ENCODE peak calls at places on chromosomes 16 and 17, in eight cellular contexts. Q is SK-N-SH, K is HCT116, X is GM12878, A is endothelial cell of umbilical vein, S is K562, Z is H1, E is HepG2. G is an unnamed sample.

GRCh38 chr16:2145843-2146242 is 2.6 kb upstream of the RAB26 start:
- DNase-seq in K (no peak), Z (no peak), S (no peak), X (no peak), Q (no peak), E (no peak), A (no peak), G (no peak)

GRCh38 chr17:29909604-29910003 is 20.4 kb downstream of the SSH2 start:
- DNase-seq in E (no peak), Q (no peak), Z (no peak), X (no peak), K (no peak), A (no peak), S (no peak), G (no peak)

GRCh38 chr17:45127583-45128300 is 4.6 kb downstream of the PLCD3 start:
- DNase-seq in Z (no peak), Q (no peak), X (no peak), A (peak; percentile 73), S (no peak), E (peak; percentile 85), K (no peak), G (no peak)

GRCh38 chr17:66829883-66830282 is 5.0 kb upstream of the CACNG5 start:
- DNase-seq in X (no peak), A (no peak), K (no peak), Q (no peak), S (no peak), Z (no peak), E (no peak), G (no peak)

GRCh38 chr16:54153240-54153934 is 133.2 kb downstream of the IRX3 start:
- DNase-seq in E (no peak), A (no peak), Z (no peak), S (no peak), X (no peak), K (no peak), Q (no peak), G (no peak)

GRCh38 chr17:20267459-20267842 is 199.9 kb downstream of the LGALS9B start:
- DNase-seq in X (peak; percentile 4), S (no peak), E (no peak), A (peak; percentile 8), K (no peak), Z (no peak), Q (no peak), G (no peak)

GRCh38 chr17:40456396-40456951 is 13.2 kb downstream of the IGFBP4 start:
- DNase-seq in X (no peak), Z (no peak), Q (no peak), S (no peak), E (no peak), K (no peak), A (no peak), G (no peak)

GRCh38 chr16:82055728-82056549 is 20.9 kb downstream of the HSD17B2 start:
- DNase-seq in Z (no peak), S (no peak), Q (no peak), K (no peak), X (no peak), A (no peak), E (peak; percentile 86), G (no peak)

GRCh38 chr17:18963126-18964017 is 11.4 kb downstream of the SLC5A10 start:
- DNase-seq in Z (no peak), Q (no peak), K (no peak), S (no peak), E (no peak), X (no peak), A (no peak), G (no peak)

GRCh38 chr16:88790312-88791150 is 5.5 kb upstream of the PIEZO1 start:
- DNase-seq in A (no peak), E (no peak), Q (no peak), X (no peak), S (peak; percentile 77), Z (no peak), K (no peak), G (no peak)

GRCh38 chr17:76556759-76557367 is 17.0 kb downstream of the PRCD start:
- DNase-seq in S (no peak), E (peak; percentile 53), Q (no peak), A (no peak), X (no peak), Z (no peak), K (no peak), G (no peak)

GRCh38 chr16:58499615-58500328 is at the start of gene NDRG4:
- DNase-seq in Z (peak; percentile 73), X (no peak), S (peak; percentile 76), Q (peak; percentile 93), A (peak; percentile 56), E (peak; percentile 81), K (peak; percentile 83), G (no peak)

GRCh38 chr17:9568957-9569588 is 6.5 kb downstream of the STX8 start:
- DNase-seq in E (no peak), K (no peak), Q (no peak), X (no peak), Z (no peak), S (no peak), A (no peak), G (no peak)

GRCh38 chr16:66420396-66420795 is 6.7 kb upstream of the BEAN1 start:
- DNase-seq in K (no peak), S (no peak), E (no peak), Z (no peak), Q (no peak), X (no peak), A (no peak), G (no peak)

GRCh38 chr17:78252111-78252634 is 20.7 kb downstream of the TMEM235 start:
- DNase-seq in Z (no peak), A (no peak), S (no peak), X (no peak), E (no peak), Q (no peak), K (no peak), G (no peak)

GRCh38 chr17:78751447-78752067 is 30.5 kb downstream of the CYTH1 start:
- DNase-seq in K (no peak), E (peak; percentile 87), Q (no peak), Z (no peak), A (no peak), S (no peak), X (no peak), G (no peak)

GRCh38 chr16:4467916-4468315 is 6.5 kb downstream of the NMRAL1 start:
- DNase-seq in E (no peak), Q (no peak), A (no peak), Z (no peak), S (no peak), K (no peak), X (no peak), G (no peak)

GRCh38 chr16:19066988-19067348 is 446 bp upstream of the COQ7 start:
- DNase-seq in E (no peak), K (no peak), Z (no peak), X (no peak), Q (no peak), S (no peak), A (no peak), G (no peak)

GRCh38 chr17:72725432-72726068 is 366.9 kb downstream of the SLC39A11 start:
- DNase-seq in E (peak; percentile 66), A (peak; percentile 53), S (peak; percentile 50), K (peak; percentile 66), Z (no peak), Q (peak; percentile 78), X (no peak), G (no peak)

GRCh38 chr17:81053043-81053970 is 18.4 kb downstream of the BAIAP2 start:
- DNase-seq in Z (no peak), A (peak; percentile 29), E (no peak), Q (peak; percentile 65), X (no peak), S (no peak), K (no peak), G (no peak)

GRCh38 chr17:81056352-81056751 is 21.4 kb downstream of the BAIAP2 start:
- DNase-seq in Z (no peak), E (no peak), X (no peak), S (no peak), Q (no peak), A (no peak), K (no peak), G (no peak)

GRCh38 chr17:81052199-81052997 is 17.4 kb downstream of the BAIAP2 start:
- DNase-seq in X (no peak), Q (peak; percentile 91), S (no peak), E (no peak), K (no peak), A (peak; percentile 40), Z (no peak), G (no peak)

GRCh38 chr17:81054881-81055370 is 20.0 kb downstream of the BAIAP2 start:
- DNase-seq in E (no peak), X (no peak), S (no peak), Z (no peak), K (no peak), A (no peak), Q (no peak), G (no peak)

GRCh38 chr17:81054308-81054707 is 19.4 kb downstream of the BAIAP2 start:
- DNase-seq in Q (no peak), X (no peak), A (no peak), E (no peak), S (no peak), Z (no peak), K (no peak), G (no peak)
- H3K9ac ChIP-seq in Q (no peak overlapping the region), X (no peak overlapping the region), A (no peak overlapping the region), E (no peak overlapping the region), S (no peak overlapping the region), Z (no peak overlapping the region), K (no peak overlapping the region), G (no peak overlapping the region)

DNA sequence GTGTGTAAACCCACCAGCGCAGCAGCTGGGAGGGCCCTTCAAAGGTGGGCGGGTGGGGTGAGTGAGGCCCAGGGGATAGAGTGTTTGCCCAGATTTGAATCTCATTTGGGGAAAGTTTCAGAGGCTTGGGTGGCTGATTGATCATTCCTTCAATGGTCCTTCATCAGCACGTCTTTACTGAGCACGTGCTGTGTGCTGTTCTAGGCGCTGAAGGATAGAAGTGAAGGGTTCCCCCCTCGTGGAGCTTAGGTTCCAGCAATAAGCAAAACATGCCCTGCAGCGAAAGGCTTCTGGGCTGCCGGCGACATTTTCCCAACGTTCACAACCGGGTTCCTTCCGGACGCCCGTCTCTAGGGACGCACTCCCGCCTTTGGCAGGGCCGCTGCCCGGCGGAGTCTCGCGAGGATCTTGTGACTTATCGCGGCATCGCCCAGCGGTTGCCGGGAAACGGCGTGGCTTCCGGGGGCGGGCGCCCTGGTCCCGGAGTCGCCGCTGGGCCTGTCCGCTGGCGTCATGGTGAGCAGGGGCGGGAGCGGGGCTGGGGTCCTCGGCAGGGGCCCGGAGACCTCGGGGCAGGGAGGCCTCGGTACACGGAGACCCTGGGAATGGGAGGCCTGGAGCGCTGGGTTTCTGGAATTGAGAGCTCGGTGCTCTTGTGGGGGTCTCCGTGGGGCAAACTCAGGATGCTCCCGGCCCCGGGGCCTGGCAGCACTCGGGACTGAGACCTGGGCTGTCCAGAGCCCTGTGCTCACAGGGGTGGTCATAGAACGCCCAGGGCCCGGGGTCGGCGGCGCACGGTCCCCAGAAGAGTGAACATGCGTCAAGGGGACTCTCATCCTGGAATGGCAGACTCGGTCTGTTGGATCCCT is 3.2 kb upstream of the DBNDD1 start:
- DNase-seq in Q (peak; percentile 96), E (peak; percentile 92), K (peak; percentile 87), A (peak; percentile 93), Z (no peak), S (peak; percentile 94), X (peak; percentile 62), G (no peak)
- H3K4me3 ChIP-seq in Q (peak overlapping the region; percentile 82), E (peak overlapping the region; percentile 87), K (peak overlapping the region; percentile 87), A (peak overlapping the region; percentile 42), Z (peak overlapping the region; percentile 27), S (peak overlapping the region; percentile 66), X (peak overlapping the region; percentile 55), G (peak overlapping the region; percentile 72)

GRCh38 chr16:14225457-14225856 is 154.3 kb downstream of the MRTFB start:
- DNase-seq in S (no peak), X (no peak), Q (no peak), E (no peak), K (no peak), Z (no peak), A (no peak), G (no peak)
- TF ChIP-seq POLR2AphosphoS5 in S (no peak), X (no peak), Q (no peak), E (no peak), K (no peak), Z (no peak), A (no peak), G (no peak)

GRCh38 chr17:17732892-17733670 is 51.8 kb downstream of the RAI1 start:
- DNase-seq in X (no peak), E (no peak), K (no peak), S (no peak), Z (no peak), Q (no peak), A (no peak), G (no peak)
- H3K9ac ChIP-seq in X (no peak overlapping the region), E (no peak overlapping the region), K (no peak overlapping the region), S (no peak overlapping the region), Z (no peak overlapping the region), Q (no peak overlapping the region), A (no peak overlapping the region), G (no peak overlapping the region)